ENCODE peak calls at places on chromosomes 7 and 10, in four cellular contexts. N is A549, K is HepG2, I is H1. Z is an unnamed sample.

GRCh38 chr10:117509573-117509972 is 33.0 kb upstream of the EMX2 start:
- DNase-seq in N (no peak), K (no peak), I (no peak), Z (no peak)

GRCh38 chr7:157762824-157763223 is 426.0 kb downstream of the DNAJB6 start:
- DNase-seq in N (no peak), K (no peak), I (no peak), Z (no peak)

GRCh38 chr7:33334349-33334748 is 205.0 kb downstream of the BBS9 start:
- DNase-seq in N (no peak), K (peak; percentile 6), I (peak; percentile 15), Z (peak; percentile 9)

GRCh38 chr7:380724-381210 is 90.8 kb downstream of the FOXL3 start:
- DNase-seq in N (no peak), K (no peak), I (no peak), Z (no peak)

GRCh38 chr7:104795086-104795485 is 218.9 kb upstream of the KMT2E start:
- DNase-seq in N (no peak), K (no peak), I (no peak), Z (no peak)

GRCh38 chr10:89202033-89202425 is 5.1 kb downstream of the CH25H start:
- DNase-seq in N (no peak), K (no peak), I (no peak), Z (no peak)

GRCh38 chr7:7220821-7221220 is 38.5 kb downstream of the C1GALT1 start:
- DNase-seq in N (no peak), K (no peak), I (no peak), Z (no peak)

GRCh38 chr10:113026679-113027078 is 76.6 kb downstream of the TCF7L2 start:
- DNase-seq in N (no peak), K (no peak), I (no peak), Z (no peak)

GRCh38 chr7:78765985-78766729 is 687.3 kb downstream of the MAGI2 start:
- DNase-seq in N (no peak), K (no peak), I (no peak), Z (no peak)
- TF ChIP-seq PHF8 in N (no peak), K (no peak), I (no peak), Z (no peak)

DNA sequence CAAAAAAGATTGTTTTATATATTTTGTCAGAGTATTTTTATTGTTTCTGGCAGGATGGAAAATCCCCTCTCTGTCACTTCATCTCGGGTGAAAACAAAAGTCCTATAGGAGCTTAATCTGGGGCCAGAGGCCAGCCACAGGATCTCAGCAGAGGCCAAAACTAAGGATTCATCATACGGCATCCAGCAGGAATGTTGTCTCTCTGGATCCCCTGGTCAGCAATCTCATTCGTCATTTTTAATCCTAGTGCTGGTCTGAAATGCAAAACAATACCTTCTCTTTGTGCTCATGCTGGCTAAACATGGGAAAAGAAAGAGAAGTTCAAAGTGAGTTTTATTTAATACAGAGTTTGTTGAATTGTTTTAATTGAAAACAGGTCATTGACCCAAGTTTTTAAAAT is 482.5 kb upstream of the AUTS2 start:
- DNase-seq in N (no peak), K (no peak), I (no peak), Z (no peak)
- TF ChIP-seq PHF8 in N (no peak), K (no peak), I (no peak), Z (no peak)

DNA sequence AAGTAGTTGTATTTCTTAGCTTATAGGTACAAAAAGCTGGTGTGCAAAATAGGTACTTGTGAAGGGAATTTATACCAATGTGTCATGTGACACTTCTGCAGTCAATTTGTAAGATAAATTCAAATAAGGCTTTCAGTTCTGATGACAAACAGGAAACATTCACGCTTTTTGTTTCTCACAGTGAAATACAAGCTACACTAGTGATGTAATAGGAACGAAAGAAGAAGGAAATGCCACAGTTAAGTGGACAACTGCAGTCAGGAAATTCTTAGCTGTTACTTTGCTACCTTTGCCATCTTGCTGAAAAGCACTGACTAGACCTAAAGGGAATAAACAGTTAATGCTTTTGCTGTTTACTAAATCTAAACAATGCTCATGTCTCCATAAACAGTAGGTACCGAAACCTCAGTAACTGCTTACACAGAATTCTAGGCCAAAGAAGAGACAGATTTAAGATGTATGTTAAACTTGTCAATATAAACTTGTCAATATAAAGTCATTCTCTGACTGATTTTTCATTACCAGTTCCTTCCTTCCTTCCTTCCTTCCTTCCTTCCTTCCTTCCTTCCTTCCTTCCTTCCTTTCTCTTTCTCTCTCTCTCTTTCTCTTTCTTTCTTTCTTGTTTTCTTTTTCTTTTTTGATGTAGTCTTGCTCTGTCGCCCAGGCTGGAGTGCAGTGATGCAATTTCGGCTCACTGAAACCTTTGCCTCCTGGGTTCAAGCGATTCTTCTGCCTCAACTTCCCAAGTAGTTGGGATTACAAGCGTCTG is 10.1 kb downstream of the OTUD1 start:
- DNase-seq in N (no peak), K (no peak), I (no peak), Z (no peak)
- TF ChIP-seq PHF8 in N (no peak), K (no peak), I (no peak), Z (no peak)

DNA sequence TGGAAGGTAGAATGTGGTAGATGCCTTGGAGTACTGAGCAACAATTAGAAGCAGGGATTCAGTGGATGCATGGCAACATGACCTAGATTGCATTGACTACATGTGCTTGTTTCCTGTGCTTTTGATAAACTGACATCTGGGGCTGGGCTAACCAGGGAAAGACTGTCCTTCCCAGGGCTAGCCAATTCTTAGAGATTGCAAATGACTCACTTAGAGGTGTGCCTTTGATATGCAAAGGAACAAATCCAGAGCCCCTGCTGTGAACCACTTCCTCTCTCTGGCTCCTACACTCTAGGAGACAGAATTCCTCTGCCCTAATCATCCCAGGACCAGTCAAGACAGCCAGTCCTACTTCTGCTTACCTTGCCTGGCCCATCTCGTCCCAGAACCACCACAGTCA is 651.5 kb downstream of the LRMDA start:
- DNase-seq in N (peak; percentile 24), K (no peak), I (peak; percentile 85), Z (no peak)
- TF ChIP-seq PHF8 in N (no peak), K (no peak), I (no peak), Z (no peak)

GRCh38 chr7:114243646-114244045 is 171.0 kb upstream of the FOXP2 start:
- DNase-seq in N (no peak), K (no peak), I (no peak), Z (no peak)

GRCh38 chr7:114243019-114243507 is 171.6 kb upstream of the FOXP2 start:
- DNase-seq in N (no peak), K (no peak), I (no peak), Z (no peak)
- TF ChIP-seq PHF8 in N (no peak), K (no peak), I (no peak), Z (no peak)

GRCh38 chr7:21944616-21945373 is 904 bp downstream of the CDCA7L start:
- DNase-seq in N (peak; percentile 16), K (no peak), I (no peak), Z (peak; percentile 3)
- TF ChIP-seq PHF8 in N (no peak), K (no peak), I (no peak), Z (no peak)

GRCh38 chr10:131727612-131728011 is 173.2 kb upstream of the PPP2R2D start:
- DNase-seq in N (no peak), K (no peak), I (no peak), Z (no peak)

GRCh38 chr10:131726967-131727366 is 173.8 kb upstream of the PPP2R2D start:
- DNase-seq in N (no peak), K (no peak), I (no peak), Z (no peak)

GRCh38 chr10:131729361-131729760 is 171.4 kb upstream of the PPP2R2D start:
- DNase-seq in N (no peak), K (no peak), I (no peak), Z (no peak)

GRCh38 chr10:131729938-131730660 is 170.7 kb upstream of the PPP2R2D start:
- DNase-seq in N (no peak), K (no peak), I (no peak), Z (no peak)

DNA sequence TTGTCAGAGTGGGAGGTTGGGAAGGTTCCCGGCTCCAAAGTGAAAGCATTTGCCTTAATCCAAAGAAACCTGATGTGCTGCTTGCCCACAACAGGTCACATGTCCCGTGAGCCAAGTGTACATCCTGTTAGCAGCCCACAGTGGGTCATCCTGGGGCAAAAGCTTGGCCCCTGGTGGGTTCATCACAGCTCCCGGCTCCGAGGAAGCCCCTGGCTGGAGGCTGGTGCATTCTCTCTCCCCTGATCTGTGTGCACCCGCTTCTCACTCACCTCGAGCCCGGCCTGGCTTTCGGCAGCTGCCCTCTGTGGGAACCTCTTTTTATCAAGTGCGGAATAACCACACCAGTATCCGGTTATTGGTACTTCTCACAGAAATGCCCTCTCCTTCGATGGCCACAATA is 172.0 kb upstream of the PPP2R2D start:
- DNase-seq in N (no peak), K (no peak), I (no peak), Z (no peak)
- TF ChIP-seq PHF8 in N (no peak), K (no peak), I (no peak), Z (no peak)

GRCh38 chr7:4753610-4754432 is 21.6 kb upstream of the AP5Z1 start:
- DNase-seq in N (peak; percentile 90), K (peak; percentile 58), I (peak; percentile 39), Z (peak; percentile 81)
- TF ChIP-seq PHF8 in N (no peak), K (no peak), I (no peak), Z (no peak)

Z was measured in K562.